ENCODE peak calls at places on chromosomes 7 and 10, in eight cellular contexts. K is PC-9, Z is fibroblast of the aortic adventitia, S is cardiac fibroblast, Q is kidney epithelial cell, W is cardiac muscle cell, H is GM23248, X is sigmoid colon. N is an unnamed sample.

GRCh38 chr10:11229893-11230292 is 212.2 kb downstream of the CELF2 start:
- DNase-seq in K (no peak), Z (no peak), S (no peak), Q (no peak), W (no peak), H (no peak), X (no peak), N (no peak)

GRCh38 chr7:94922457-94922856 is 15.1 kb downstream of the PPP1R9A start:
- DNase-seq in K (no peak), Z (no peak), S (no peak), Q (no peak), W (no peak), H (no peak), X (no peak), N (no peak)

GRCh38 chr7:72313906-72314305 is 98.2 kb downstream of the CALN1 start:
- DNase-seq in K (no peak), Z (no peak), S (no peak), Q (no peak), W (no peak), H (no peak), X (no peak), N (no peak)

GRCh38 chr7:47390914-47391313 is 191.0 kb downstream of the TNS3 start:
- DNase-seq in K (no peak), Z (no peak), S (no peak), Q (no peak), W (no peak), H (no peak), X (peak; percentile 21), N (no peak)

GRCh38 chr10:86968271-86968993 is at the start of gene ADIRF:
- DNase-seq in K (peak; percentile 58), Z (no peak), S (no peak), Q (no peak), W (no peak), H (peak; percentile 62), X (peak; percentile 80), N (no peak)

GRCh38 chr10:73981812-73982211 is 16.1 kb upstream of the VCL start:
- DNase-seq in K (no peak), Z (no peak), S (no peak), Q (no peak), W (no peak), H (no peak), X (no peak), N (no peak)

GRCh38 chr7:104228442-104228841 is 20.6 kb upstream of the ORC5 start:
- DNase-seq in K (no peak), Z (no peak), S (no peak), Q (no peak), W (no peak), H (no peak), X (no peak), N (no peak)

GRCh38 chr10:116561026-116561425 is 15.3 kb downstream of the PNLIP start:
- DNase-seq in K (no peak), Z (no peak), S (no peak), Q (no peak), W (no peak), H (no peak), X (no peak), N (no peak)

GRCh38 chr7:112854169-112854568 is 64.0 kb upstream of the TMEM168 start:
- DNase-seq in K (no peak), Z (no peak), S (no peak), Q (no peak), W (no peak), H (no peak), X (no peak), N (no peak)

GRCh38 chr7:15845868-15846267 is 159.4 kb upstream of the MEOX2 start:
- DNase-seq in K (peak; percentile 18), Z (no peak), S (no peak), Q (no peak), W (no peak), H (no peak), X (no peak), N (no peak)
- H3K4me3 ChIP-seq in K (no peak overlapping the region), Z (no peak overlapping the region), S (no peak overlapping the region), Q (no peak overlapping the region), W (no peak overlapping the region), H (no peak overlapping the region), X (no peak overlapping the region), N (no peak overlapping the region)

GRCh38 chr10:70964881-70965280 is 76.5 kb upstream of the PCBD1 start:
- DNase-seq in K (no peak), Z (no peak), S (no peak), Q (no peak), W (no peak), H (no peak), X (no peak), N (no peak)
- H3K4me3 ChIP-seq in K (no peak overlapping the region), Z (no peak overlapping the region), S (no peak overlapping the region), Q (no peak overlapping the region), W (no peak overlapping the region), H (no peak overlapping the region), X (no peak overlapping the region), N (no peak overlapping the region)

DNA sequence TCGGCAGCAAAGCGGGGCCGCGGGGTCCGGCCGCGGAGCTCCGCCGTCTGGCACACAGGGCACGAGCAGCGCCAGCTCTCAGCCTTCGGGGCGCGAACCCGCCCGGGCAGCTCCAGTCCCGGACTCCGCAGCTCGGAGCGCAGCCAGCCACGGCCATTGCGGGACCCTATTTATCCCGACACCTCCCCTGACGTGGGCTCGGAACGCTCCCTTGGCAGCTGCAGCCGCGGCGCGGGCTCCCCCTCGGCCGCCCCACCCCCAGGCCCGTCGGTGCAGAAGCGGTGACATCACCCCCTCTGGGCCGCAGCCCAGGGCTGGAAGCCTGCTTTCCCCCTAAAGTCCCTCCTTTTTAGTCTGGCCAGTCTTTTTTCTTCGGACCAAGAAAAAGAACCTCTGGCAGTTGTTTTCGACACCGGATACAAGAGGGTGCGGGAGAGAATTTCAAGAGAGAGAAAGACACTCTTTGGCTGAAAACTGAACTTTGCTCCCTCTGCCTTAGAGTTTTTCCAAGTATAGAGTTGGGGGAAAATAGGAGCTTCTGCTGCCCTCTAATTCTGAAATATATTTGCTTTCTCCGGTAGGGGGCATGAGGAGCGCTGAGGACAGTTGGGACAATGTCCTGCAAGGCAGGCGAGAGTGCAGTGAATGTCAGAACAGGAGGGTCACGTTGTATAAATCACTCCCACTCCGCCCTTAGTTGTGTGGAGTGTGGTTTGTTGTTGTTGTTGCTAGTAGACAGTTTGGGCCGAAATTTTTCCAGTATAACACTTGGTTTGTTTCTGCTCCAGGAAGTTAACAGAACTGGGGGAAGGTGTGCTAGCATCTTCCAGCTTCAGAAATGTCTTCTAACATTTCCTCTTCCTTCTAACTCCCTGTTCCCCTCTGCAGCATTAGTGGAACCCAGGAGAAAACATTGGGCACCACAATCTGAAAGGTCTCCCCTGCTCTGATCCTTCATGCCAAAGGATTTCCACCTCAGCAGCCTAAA is at the start of gene SFRP4:
- DNase-seq in K (peak; percentile 43), Z (peak; percentile 90), S (peak; percentile 74), Q (no peak), W (peak; percentile 75), H (peak; percentile 62), X (peak; percentile 82), N (no peak)
- H3K4me3 ChIP-seq in K (no peak within 1 kb of the TSS), Z (peak within 1 kb of the TSS; percentile 90), S (peak within 1 kb of the TSS; percentile 34), Q (peak within 1 kb of the TSS; percentile 45), W (peak within 1 kb of the TSS; percentile 49), H (peak within 1 kb of the TSS; percentile 10), X (peak within 1 kb of the TSS; percentile 56), N (peak within 1 kb of the TSS; percentile 63)

DNA sequence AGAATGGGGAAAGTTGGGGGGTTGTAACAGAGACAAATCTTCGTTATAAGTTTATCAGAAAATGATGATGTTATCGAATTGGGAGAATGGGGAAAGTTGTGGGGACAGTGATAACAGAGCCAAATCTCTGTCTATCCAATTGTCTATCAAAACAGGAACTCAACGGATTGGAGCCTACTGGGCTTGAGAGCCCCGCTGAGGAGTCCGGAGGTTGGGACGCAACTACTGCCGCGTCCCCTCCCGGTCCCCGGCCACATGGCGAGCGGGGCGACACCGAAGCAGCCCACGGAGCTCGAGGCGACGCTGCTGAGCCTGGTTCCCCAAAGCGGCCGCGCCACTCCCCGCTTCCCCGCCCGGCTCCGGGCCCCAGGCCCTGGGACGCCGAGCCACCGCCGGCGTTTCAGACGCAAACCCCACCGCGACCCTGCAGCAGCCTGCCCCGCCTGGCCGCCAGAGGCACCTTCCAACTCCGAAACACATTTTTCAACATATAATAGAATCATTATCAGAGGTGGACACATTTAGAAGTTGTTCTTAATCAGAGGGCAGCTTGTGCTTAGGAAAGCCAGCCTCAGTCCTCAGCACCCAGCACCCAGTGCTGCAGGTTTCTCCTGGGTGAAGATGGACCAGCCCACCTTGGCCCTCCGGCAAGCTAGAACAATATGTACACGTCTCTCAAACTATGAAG is 13.8 kb upstream of the RALA start:
- DNase-seq in K (no peak), Z (no peak), S (no peak), Q (no peak), W (no peak), H (peak; percentile 49), X (no peak), N (no peak)
- H3K4me3 ChIP-seq in K (no peak overlapping the region), Z (peak overlapping the region; percentile 43), S (no peak overlapping the region), Q (peak overlapping the region; percentile 14), W (no peak overlapping the region), H (peak overlapping the region; percentile 59), X (peak overlapping the region; percentile 35), N (peak overlapping the region; percentile 30)

DNA sequence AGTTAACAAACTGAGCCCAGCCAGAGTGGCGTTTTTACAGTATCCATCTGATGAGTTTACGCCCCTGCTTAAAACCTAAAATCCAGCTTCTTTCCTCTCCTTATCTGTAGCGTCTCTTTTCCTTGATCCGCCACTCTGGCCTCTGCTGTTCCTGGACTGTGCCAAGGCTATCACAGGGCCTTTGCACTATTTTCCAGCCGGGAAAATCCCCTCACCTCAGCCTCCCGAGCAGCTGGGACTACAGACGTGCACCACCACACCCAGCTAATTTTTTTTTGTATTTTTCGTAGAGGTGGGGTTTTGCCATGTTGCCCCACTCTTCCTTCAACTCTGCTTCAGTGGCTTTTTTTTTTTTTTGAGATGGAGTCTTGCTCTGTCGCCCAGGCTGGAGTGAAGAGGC is 7.9 kb upstream of the METTL27 start:
- DNase-seq in K (no peak), Z (peak; percentile 53), S (no peak), Q (no peak), W (no peak), H (no peak), X (no peak), N (no peak)
- H3K4me3 ChIP-seq in K (no peak overlapping the region), Z (no peak overlapping the region), S (no peak overlapping the region), Q (no peak overlapping the region), W (no peak overlapping the region), H (no peak overlapping the region), X (no peak overlapping the region), N (no peak overlapping the region)

DNA sequence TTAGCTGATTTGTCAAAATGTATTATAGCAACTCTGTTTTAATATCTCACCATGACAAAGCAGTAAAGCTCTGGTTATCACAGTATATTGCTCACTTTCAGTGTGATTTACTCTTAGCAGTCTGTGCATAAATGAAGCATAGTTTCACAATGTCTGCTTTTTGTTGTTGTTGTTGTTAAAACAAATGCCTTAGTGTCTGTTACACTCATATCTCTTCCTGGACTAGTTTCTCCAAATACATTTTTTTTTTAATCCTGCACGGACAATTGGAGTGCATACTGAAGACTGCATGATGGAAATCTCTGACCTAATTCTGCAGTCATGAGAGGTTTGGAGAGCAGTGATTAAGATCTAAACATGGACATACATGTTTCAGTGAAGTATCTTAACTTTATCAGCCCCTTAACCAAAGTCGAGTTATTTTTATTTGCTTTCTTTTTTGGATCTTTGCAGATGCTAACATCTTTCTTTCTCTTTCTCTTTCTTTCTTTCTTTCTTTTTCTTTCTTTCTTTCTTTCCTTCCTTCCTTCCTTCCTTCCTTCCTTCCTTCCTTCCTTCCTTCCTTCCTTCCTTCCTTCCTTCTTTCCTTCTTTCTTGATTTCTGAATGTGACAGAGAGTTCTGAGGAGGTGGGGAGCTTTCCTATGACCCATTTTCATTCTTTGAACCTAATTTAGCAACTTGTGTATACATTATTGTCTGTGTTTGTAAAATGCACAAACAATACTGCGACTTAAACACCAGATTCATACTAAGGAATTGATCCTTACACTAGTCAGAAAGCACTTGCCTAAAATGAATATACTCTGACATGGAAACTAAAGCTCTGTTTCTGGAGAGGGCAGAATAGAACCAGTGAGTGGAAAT is 161.5 kb upstream of the AGR3 start:
- DNase-seq in K (peak; percentile 94), Z (peak; percentile 70), S (peak; percentile 82), Q (no peak), W (peak; percentile 75), H (peak; percentile 73), X (no peak), N (no peak)
- H3K4me3 ChIP-seq in K (peak overlapping the region; percentile 3), Z (no peak overlapping the region), S (no peak overlapping the region), Q (no peak overlapping the region), W (no peak overlapping the region), H (peak overlapping the region; percentile 7), X (no peak overlapping the region), N (no peak overlapping the region)

N was measured in epithelial cell of proximal tubule.